ENCODE peak calls at places on chromosome X, in eight cellular contexts. X is kidney, D is gastrocnemius medialis, R is cardiac muscle cell, K is HCT116, W is tibial artery, J is left ventricle myocardium inferior, B is heart left ventricle. C is an unnamed sample. For H3K4me1, the result is how much of the 10 kb centered on the place peaks cover.

GRCh38 chrX:71542411-71542810 is 9.5 kb downstream of the OGT start:
- DNase-seq in X (no peak), D (no peak), R (no peak), K (no peak), W (no peak), J (no peak), B (no peak), C (no peak)

GRCh38 chrX:107894038-107894437 is 68.4 kb downstream of the MID2 start:
- DNase-seq in X (no peak), D (no peak), R (peak), K (peak), W (no peak), J (no peak), B (no peak), C (no peak)

GRCh38 chrX:131747173-131747572 is 203.3 kb downstream of the OR13H1 start:
- DNase-seq in X (no peak), D (no peak), R (no peak), K (no peak), W (no peak), J (no peak), B (peak), C (no peak)

GRCh38 chrX:7606253-7606652 is 236.7 kb upstream of the VCX start:
- DNase-seq in X (no peak), D (no peak), R (no peak), K (no peak), W (no peak), J (no peak), B (no peak), C (no peak)

GRCh38 chrX:38968817-38969216 is 167.6 kb downstream of the MID1IP1 start:
- DNase-seq in X (no peak), D (no peak), R (no peak), K (no peak), W (no peak), J (no peak), B (no peak), C (no peak)

GRCh38 chrX:97524997-97525396 is 641.3 kb downstream of the RPA4 start:
- DNase-seq in X (no peak), D (no peak), R (no peak), K (no peak), W (no peak), J (no peak), B (no peak), C (no peak)

GRCh38 chrX:114959729-114960128 is 57.7 kb downstream of the IL13RA2 start:
- DNase-seq in X (no peak), D (no peak), R (peak), K (no peak), W (no peak), J (no peak), B (no peak), C (no peak)

GRCh38 chrX:65993915-65994460 is 45.9 kb downstream of the VSIG4 start:
- DNase-seq in X (no peak), D (no peak), R (no peak), K (no peak), W (no peak), J (no peak), B (no peak), C (no peak)

GRCh38 chrX:63050225-63050624 is 300.9 kb downstream of the SPIN4 start:
- DNase-seq in X (no peak), D (no peak), R (no peak), K (peak), W (no peak), J (no peak), B (no peak), C (no peak)

GRCh38 chrX:46327229-46328081 is 217.8 kb downstream of the ZNF674 start:
- DNase-seq in X (peak), D (no peak), R (peak), K (peak), W (no peak), J (peak), B (no peak), C (peak)

GRCh38 chrX:114798902-114799301 is 215.0 kb downstream of the HTR2C start:
- DNase-seq in X (no peak), D (no peak), R (no peak), K (peak), W (no peak), J (no peak), B (no peak), C (no peak)

GRCh38 chrX:10932842-10933440 is 178.2 kb upstream of the HCCS start:
- DNase-seq in X (no peak), D (no peak), R (no peak), K (no peak), W (no peak), J (no peak), B (no peak), C (no peak)

GRCh38 chrX:115372026-115372610 is 82.6 kb downstream of the LUZP4 start:
- DNase-seq in X (no peak), D (no peak), R (peak), K (peak), W (no peak), J (no peak), B (no peak), C (no peak)

GRCh38 chrX:40928076-40928475 is 157.2 kb upstream of the USP9X start:
- DNase-seq in X (no peak), D (no peak), R (no peak), K (no peak), W (no peak), J (no peak), B (no peak), C (no peak)
- TF ChIP-seq CTCF in X (no peak), D (no peak), R (no peak), K (no peak), W (no peak), J (no peak), B (no peak), C (no peak)

GRCh38 chrX:23660766-23661132 is 6.5 kb upstream of the PRDX4 start:
- DNase-seq in X (no peak), D (no peak), R (no peak), K (no peak), W (no peak), J (no peak), B (no peak), C (no peak)

GRCh38 chrX:23661671-23662070 is 5.6 kb upstream of the PRDX4 start:
- DNase-seq in X (no peak), D (no peak), R (no peak), K (no peak), W (no peak), J (no peak), B (no peak), C (no peak)

GRCh38 chrX:23656684-23657083 is 10.6 kb upstream of the PRDX4 start:
- DNase-seq in X (no peak), D (no peak), R (no peak), K (no peak), W (no peak), J (no peak), B (no peak), C (no peak)

GRCh38 chrX:23662187-23662586 is 5.1 kb upstream of the PRDX4 start:
- DNase-seq in X (no peak), D (no peak), R (no peak), K (no peak), W (no peak), J (no peak), B (no peak), C (no peak)

DNA sequence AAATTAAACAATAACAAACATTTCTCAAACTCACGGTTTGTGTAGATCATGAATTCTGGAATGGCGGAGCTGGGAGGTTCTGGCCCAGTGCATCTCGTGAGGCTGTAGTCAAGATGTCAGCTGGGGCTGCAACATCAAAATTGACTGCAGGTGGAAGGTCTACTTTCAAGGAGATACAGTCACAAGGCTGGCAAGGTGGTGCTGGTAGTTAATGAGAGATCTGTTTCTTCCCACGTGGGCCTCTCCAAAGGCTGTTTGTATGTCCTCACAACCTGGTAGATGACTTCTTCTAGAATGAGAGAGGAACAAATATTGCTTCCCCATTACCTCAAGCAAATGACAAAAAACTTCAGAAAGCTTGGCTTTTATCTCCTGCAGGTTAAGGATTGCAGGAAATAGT is 8.0 kb upstream of the PRDX4 start:
- DNase-seq in X (no peak), D (no peak), R (no peak), K (no peak), W (no peak), J (no peak), B (no peak), C (no peak)
- H3K4me1 ChIP-seq in X (under half), D (under half), R (under half), K (under half), W (under half), J (under half), B (under half), C (under half)

GRCh38 chrX:19689170-19689814 is 174.0 kb upstream of the MAP3K15 start:
- DNase-seq in X (no peak), D (no peak), R (no peak), K (no peak), W (no peak), J (no peak), B (no peak), C (no peak)
- H3K27ac ChIP-seq in X (no peak), D (no peak), R (no peak), K (no peak), W (no peak), J (no peak), B (no peak), C (no peak)

GRCh38 chrX:118717703-118718391 is 9.6 kb upstream of the IL13RA1 start:
- DNase-seq in X (no peak), D (no peak), R (no peak), K (no peak), W (no peak), J (no peak), B (no peak), C (no peak)
- TF ChIP-seq CTCF in X (no peak), D (no peak), R (no peak), K (no peak), W (no peak), J (no peak), B (no peak), C (no peak)

DNA sequence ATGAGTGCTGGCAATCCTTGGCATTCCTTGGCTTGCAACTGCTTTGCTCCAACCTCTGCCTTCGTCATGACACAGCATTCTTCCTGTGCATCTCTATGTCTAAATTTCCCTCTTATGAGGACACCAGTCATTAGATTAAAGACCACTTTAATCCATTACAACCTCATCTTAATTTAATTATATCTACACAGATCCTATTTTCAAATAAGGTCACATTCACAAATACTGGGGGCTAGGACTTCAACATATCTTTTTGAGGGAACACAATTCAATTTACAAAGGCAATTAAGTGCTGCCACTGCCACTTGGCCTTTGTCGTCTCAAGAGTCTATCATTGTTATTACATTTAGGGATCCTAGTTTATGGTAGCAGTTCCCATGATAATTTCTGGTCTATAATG is 163.7 kb upstream of the PPP1R2C start:
- DNase-seq in X (no peak), D (no peak), R (no peak), K (no peak), W (no peak), J (no peak), B (no peak), C (no peak)
- H3K4me1 ChIP-seq in X (under half), D (under half), R (under half), K (under half), W (under half), J (under half), B (under half), C (under half)

GRCh38 chrX:118807151-118808017 is 16.2 kb upstream of the ZCCHC12 start:
- DNase-seq in X (no peak), D (peak), R (peak), K (peak), W (peak), J (peak), B (no peak), C (no peak)

GRCh38 chrX:118802857-118803256 is 20.8 kb upstream of the ZCCHC12 start:
- DNase-seq in X (no peak), D (peak), R (no peak), K (no peak), W (no peak), J (no peak), B (no peak), C (no peak)
- H3K27ac ChIP-seq in X (no peak), D (no peak), R (no peak), K (no peak), W (no peak), J (no peak), B (no peak), C (no peak)

C was measured in ascending aorta.